ENCODE peak calls at places on chromosomes 5 and 9, in seven cellular contexts. E is CD8-positive, alpha-beta T cell; X is NB4; L is CD4-positive, CD25-positive, alpha-beta regulatory T cell; Z is esophagus squamous epithelium; R is uterus; W is tibial artery. C is an unnamed sample.

GRCh38 chr5:68251386-68251785 is 35.8 kb downstream of the PIK3R1 start:
- DNase-seq in L (peak; percentile 32), X (peak; percentile 18), E (peak; percentile 62), Z (no peak), W (peak; percentile 59), R (peak; percentile 68), C (no peak)

GRCh38 chr5:119243888-119244287 is 111.9 kb upstream of the TNFAIP8 start:
- DNase-seq in E (no peak), Z (no peak), W (no peak), X (no peak), R (no peak), L (no peak), C (no peak)

GRCh38 chr5:86716121-86716520 is 98.4 kb downstream of the COX7C start:
- DNase-seq in Z (no peak), L (no peak), X (no peak), W (no peak), R (no peak), E (no peak), C (no peak)

GRCh38 chr5:31987985-31988710 is 186.0 kb downstream of the GOLPH3 start:
- DNase-seq in X (no peak), E (no peak), W (no peak), L (no peak), Z (no peak), R (peak; percentile 35), C (no peak)

GRCh38 chr5:77957-78804 is 13.8 kb upstream of the PLEKHG4B start:
- DNase-seq in E (no peak), X (peak; percentile 77), W (no peak), Z (no peak), R (no peak), L (no peak), C (peak; percentile 77)

GRCh38 chr9:107180206-107180605 is 102.9 kb upstream of the RAD23B start:
- DNase-seq in L (no peak), R (no peak), W (no peak), E (no peak), X (no peak), Z (no peak), C (no peak)

GRCh38 chr9:69857131-69857530 is 36.5 kb downstream of the CFAP95 start:
- DNase-seq in L (no peak), W (no peak), X (no peak), E (no peak), Z (no peak), R (no peak), C (no peak)

GRCh38 chr9:105157178-105157583 is 87.3 kb upstream of the SLC44A1 start:
- DNase-seq in E (peak; percentile 16), L (peak; percentile 37), X (peak; percentile 77), W (peak; percentile 54), Z (no peak), R (peak; percentile 69), C (peak; percentile 31)

GRCh38 chr9:81902601-81903000 is 25.6 kb upstream of the SPATA31D4 start:
- DNase-seq in Z (no peak), R (no peak), X (no peak), E (no peak), W (no peak), L (no peak), C (no peak)

GRCh38 chr9:120646943-120647342 is 67.0 kb upstream of the CDK5RAP2 start:
- DNase-seq in L (no peak), X (no peak), W (no peak), Z (no peak), R (no peak), E (no peak), C (no peak)

GRCh38 chr9:120761011-120761410 is 32.2 kb downstream of the FBXW2 start:
- DNase-seq in Z (no peak), X (no peak), L (no peak), E (no peak), R (no peak), W (no peak), C (no peak)

GRCh38 chr9:1837453-1838084 is 177.6 kb upstream of the SMARCA2 start:
- DNase-seq in R (no peak), E (no peak), W (no peak), Z (no peak), X (peak; percentile 78), L (no peak), C (no peak)

GRCh38 chr5:27523629-27524028 is 485.2 kb upstream of the CDH9 start:
- DNase-seq in W (no peak), X (no peak), R (no peak), E (no peak), L (no peak), Z (no peak), C (no peak)

GRCh38 chr9:26181836-26182235 is 503.6 kb upstream of the TUSC1 start:
- DNase-seq in W (no peak), E (no peak), Z (no peak), X (no peak), L (no peak), R (no peak), C (no peak)

GRCh38 chr5:42781584-42781983 is 25.0 kb downstream of the CCDC152 start:
- DNase-seq in Z (no peak), L (no peak), E (no peak), W (no peak), R (no peak), X (no peak), C (no peak)

GRCh38 chr5:54002183-54002770 is 308.1 kb downstream of the ARL15 start:
- DNase-seq in L (no peak), E (no peak), Z (no peak), R (no peak), W (no peak), X (peak; percentile 9), C (no peak)

GRCh38 chr9:129946596-129946995 is 96.4 kb downstream of the FNBP1 start:
- DNase-seq in W (no peak), Z (no peak), X (peak; percentile 56), R (no peak), L (no peak), E (no peak), C (no peak)

GRCh38 chr5:109855056-109855455 is 165.3 kb downstream of the MAN2A1 start:
- DNase-seq in L (no peak), R (no peak), W (no peak), Z (no peak), X (no peak), E (no peak), C (no peak)

GRCh38 chr5:84385705-84386104 is 1.0 kb upstream of the EDIL3 start:
- DNase-seq in W (no peak), R (no peak), Z (no peak), L (no peak), E (no peak), X (no peak), C (no peak)
- H3K4me3 ChIP-seq in W (peak overlapping the region; percentile 88), R (no peak overlapping the region), Z (peak overlapping the region; percentile 63), L (no peak overlapping the region), E (no peak overlapping the region), X (no peak overlapping the region), C (no peak overlapping the region)

DNA sequence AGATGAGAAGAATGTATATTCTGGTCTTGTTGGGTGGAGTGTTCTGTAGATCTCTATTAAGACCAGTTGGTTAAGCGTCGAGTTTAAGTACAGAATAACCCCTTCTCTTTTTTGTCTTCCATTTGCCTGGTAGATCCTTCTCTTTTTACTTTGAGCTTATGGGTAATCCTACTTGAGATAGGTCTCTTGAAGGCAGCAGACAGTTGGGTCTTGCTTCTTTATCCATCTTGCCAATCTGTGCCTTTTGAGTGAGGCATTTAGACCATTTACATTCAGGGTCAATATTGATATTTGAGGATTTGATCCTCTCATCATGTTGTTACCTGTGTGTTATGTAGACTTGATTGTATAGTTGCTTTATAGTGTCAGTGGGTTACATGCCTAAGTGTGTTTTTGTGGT is 152.7 kb downstream of the CWC27 start:
- DNase-seq in W (no peak), R (no peak), E (no peak), Z (no peak), X (no peak), L (no peak), C (no peak)
- H3K4me3 ChIP-seq in W (no peak overlapping the region), R (no peak overlapping the region), E (no peak overlapping the region), Z (no peak overlapping the region), X (no peak overlapping the region), L (no peak overlapping the region), C (no peak overlapping the region)

GRCh38 chr5:149733129-149733900 is 3.2 kb downstream of the PPARGC1B start:
- DNase-seq in X (no peak), R (no peak), W (no peak), E (no peak), Z (no peak), L (no peak), C (no peak)
- H3K4me3 ChIP-seq in X (no peak overlapping the region), R (no peak overlapping the region), W (no peak overlapping the region), E (no peak overlapping the region), Z (peak overlapping the region; percentile 81), L (no peak overlapping the region), C (no peak overlapping the region)

GRCh38 chr5:150694638-150695037 is 6.2 kb downstream of the RBM22 start:
- DNase-seq in E (no peak), W (no peak), X (no peak), Z (no peak), R (no peak), L (no peak), C (no peak)

DNA sequence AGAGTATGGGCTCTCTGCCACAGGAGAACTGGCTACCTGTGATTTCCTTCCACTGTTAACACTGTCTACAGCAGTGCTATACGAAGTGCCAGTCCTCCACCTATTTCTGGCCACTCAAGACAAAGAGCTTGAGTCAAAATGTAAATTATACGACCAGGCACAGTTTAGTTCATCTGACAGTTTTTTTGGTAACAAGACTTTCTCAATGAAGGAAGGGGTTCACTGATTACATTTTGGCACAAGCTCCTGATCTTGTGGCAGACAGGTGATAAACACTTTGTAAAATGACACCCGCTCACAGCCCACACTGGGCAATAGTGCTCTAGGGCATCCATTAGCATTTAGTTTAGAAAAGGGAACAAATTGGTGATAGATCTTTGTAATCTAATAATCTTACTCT is 8.6 kb downstream of the RBM22 start:
- DNase-seq in X (no peak), W (no peak), Z (no peak), R (no peak), L (no peak), E (no peak), C (no peak)
- H3K4me3 ChIP-seq in X (no peak overlapping the region), W (no peak overlapping the region), Z (no peak overlapping the region), R (no peak overlapping the region), L (no peak overlapping the region), E (no peak overlapping the region), C (no peak overlapping the region)

DNA sequence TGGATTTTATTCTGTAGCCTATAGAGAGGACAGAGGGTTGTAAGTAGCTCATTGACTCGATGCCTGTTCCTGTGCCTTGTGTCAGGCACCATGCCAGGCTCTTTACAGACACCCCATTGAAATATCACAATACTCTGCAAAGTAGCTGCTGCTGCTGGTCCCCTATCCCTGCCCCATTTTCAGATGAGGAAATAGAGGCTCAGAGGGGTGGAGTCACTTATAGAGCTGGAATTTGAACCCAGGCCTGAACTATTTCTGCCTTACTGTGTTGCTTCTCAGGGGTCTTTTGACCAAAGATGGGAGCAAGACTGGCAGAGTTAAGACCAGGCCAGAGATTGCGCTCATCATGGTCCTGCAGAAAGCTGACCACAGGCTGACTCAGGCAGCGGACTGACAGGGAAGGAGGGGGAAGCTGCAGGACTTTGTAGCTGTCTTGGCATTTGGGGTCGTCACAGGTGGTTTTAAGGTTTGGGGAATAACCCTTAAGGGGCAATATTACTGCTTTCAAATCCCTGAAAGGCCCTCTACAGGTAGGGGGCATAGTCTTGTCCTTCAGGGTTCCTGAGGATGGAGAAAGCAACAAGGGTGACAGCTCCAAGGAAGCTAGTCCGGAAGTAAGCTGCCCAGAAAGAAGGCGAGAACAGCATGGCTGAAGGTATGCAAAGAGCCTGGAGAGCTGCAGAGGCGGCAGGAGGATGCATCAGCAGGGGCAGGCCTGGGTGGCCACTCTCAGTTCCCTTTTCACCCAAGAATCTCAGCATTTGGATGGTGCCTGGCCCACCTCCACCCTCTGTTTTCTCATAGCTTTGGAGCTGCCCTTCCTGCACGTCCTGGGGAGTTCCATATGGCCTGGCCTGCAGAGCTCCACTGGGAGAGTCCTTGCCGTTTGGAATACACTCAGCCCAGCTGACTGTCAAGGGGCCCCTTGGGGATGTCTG is 18.3 kb upstream of the NDST1 start:
- DNase-seq in E (no peak), R (no peak), L (no peak), Z (no peak), W (no peak), X (peak; percentile 62), C (no peak)
- H3K4me3 ChIP-seq in E (no peak overlapping the region), R (no peak overlapping the region), L (no peak overlapping the region), Z (no peak overlapping the region), W (no peak overlapping the region), X (peak overlapping the region; percentile 40), C (no peak overlapping the region)

C was measured in lower leg skin.